ENCODE peak calls at places on chromosomes 3 and 15, in four cellular contexts. One of them, this sample, is unnamed.

GRCh38 chr3:4245671-4246070 is 57.5 kb upstream of the SETMAR start:
- DNase-seq in ELR: no peak
- DNase-seq in NCI-H2171 treated with DMSO at 0.1 percent for 48 hours: no peak
- DNase-seq in activated CD8-positive, alpha-beta memory T cell treated with anti-CD3 and anti-CD28 coated beads, Interleukin-2, amount 50 U/mL, for 48 hours: no peak
- DNase-seq in this sample: no peak

GRCh38 chr3:157499342-157499963 is 3.8 kb downstream of the VEPH1 start:
- DNase-seq in ELR: no peak
- DNase-seq in NCI-H2171 treated with DMSO at 0.1 percent for 48 hours: no peak
- DNase-seq in activated CD8-positive, alpha-beta memory T cell treated with anti-CD3 and anti-CD28 coated beads, Interleukin-2, amount 50 U/mL, for 48 hours: peak; percentile 49
- DNase-seq in this sample: no peak

GRCh38 chr15:25582886-25583285 is 144.1 kb upstream of the UBE3A start:
- DNase-seq in NCI-H2171 treated with DMSO at 0.1 percent for 48 hours: no peak
- DNase-seq in ELR: no peak
- DNase-seq in activated CD8-positive, alpha-beta memory T cell treated with anti-CD3 and anti-CD28 coated beads, Interleukin-2, amount 50 U/mL, for 48 hours: no peak
- DNase-seq in this sample: no peak

GRCh38 chr3:32820430-32820829 is 2.6 kb downstream of the TRIM71 start:
- DNase-seq in NCI-H2171 treated with DMSO at 0.1 percent for 48 hours: no peak
- DNase-seq in ELR: no peak
- DNase-seq in activated CD8-positive, alpha-beta memory T cell treated with anti-CD3 and anti-CD28 coated beads, Interleukin-2, amount 50 U/mL, for 48 hours: no peak
- DNase-seq in this sample: no peak

GRCh38 chr3:198079771-198080520 is 119.9 kb downstream of the LMLN start:
- DNase-seq in NCI-H2171 treated with DMSO at 0.1 percent for 48 hours: peak; percentile 36
- DNase-seq in ELR: peak; percentile 22
- DNase-seq in activated CD8-positive, alpha-beta memory T cell treated with anti-CD3 and anti-CD28 coated beads, Interleukin-2, amount 50 U/mL, for 48 hours: no peak
- DNase-seq in this sample: peak; percentile 3

GRCh38 chr3:134476306-134476705 is 9.5 kb downstream of the ANAPC13 start:
- DNase-seq in NCI-H2171 treated with DMSO at 0.1 percent for 48 hours: no peak
- DNase-seq in ELR: peak; percentile 58
- DNase-seq in activated CD8-positive, alpha-beta memory T cell treated with anti-CD3 and anti-CD28 coated beads, Interleukin-2, amount 50 U/mL, for 48 hours: no peak
- DNase-seq in this sample: no peak

GRCh38 chr3:51975857-51976549 is 1.1 kb downstream of the ABHD14A start:
- DNase-seq in ELR: peak; percentile 67
- DNase-seq in NCI-H2171 treated with DMSO at 0.1 percent for 48 hours: no peak
- DNase-seq in activated CD8-positive, alpha-beta memory T cell treated with anti-CD3 and anti-CD28 coated beads, Interleukin-2, amount 50 U/mL, for 48 hours: peak; percentile 64
- DNase-seq in this sample: no peak

GRCh38 chr3:132254076-132254755 is 63.0 kb upstream of the ACP3 start:
- DNase-seq in ELR: peak; percentile 39
- DNase-seq in NCI-H2171 treated with DMSO at 0.1 percent for 48 hours: no peak
- DNase-seq in activated CD8-positive, alpha-beta memory T cell treated with anti-CD3 and anti-CD28 coated beads, Interleukin-2, amount 50 U/mL, for 48 hours: no peak
- DNase-seq in this sample: no peak

GRCh38 chr3:54712539-54712938 is 215.3 kb downstream of the LRTM1 start:
- DNase-seq in NCI-H2171 treated with DMSO at 0.1 percent for 48 hours: no peak
- DNase-seq in activated CD8-positive, alpha-beta memory T cell treated with anti-CD3 and anti-CD28 coated beads, Interleukin-2, amount 50 U/mL, for 48 hours: no peak
- DNase-seq in ELR: no peak
- DNase-seq in this sample: no peak

GRCh38 chr3:190306513-190307163 is 15.6 kb downstream of the CLDN1 start:
- DNase-seq in ELR: no peak
- DNase-seq in NCI-H2171 treated with DMSO at 0.1 percent for 48 hours: no peak
- DNase-seq in activated CD8-positive, alpha-beta memory T cell treated with anti-CD3 and anti-CD28 coated beads, Interleukin-2, amount 50 U/mL, for 48 hours: no peak
- DNase-seq in this sample: no peak

This sample was measured in stimulated activated CD8-positive, alpha-beta memory T cell treated with anti-CD3 and anti-CD28 coated beads, Interleukin-12 subunit alpha, Interleukin-12 subunit beta, amount 100 ng/mL, for 1 hour.